ENCODE peak calls at places on chromosomes 16 and 17, in four cellular contexts. W is heart left ventricle, F is ascending aorta, B is aorta. A is an unnamed sample. For H3K36me3, the result is how much of the 10 kb centered on the place peaks cover.

GRCh38 chr17:50882851-50883250 is 16.7 kb upstream of the TOB1 start:
- DNase-seq in W (no peak), F (no peak), B (no peak), A (no peak)

GRCh38 chr17:17515921-17516295 is 19.7 kb upstream of the RASD1 start:
- DNase-seq in W (no peak), F (no peak), B (no peak), A (peak)

GRCh38 chr17:82832411-82832810 is 7.4 kb downstream of the ZNF750 start:
- DNase-seq in W (no peak), F (no peak), B (peak), A (no peak)

GRCh38 chr17:44105483-44105882 is 18.0 kb downstream of the HDAC5 start:
- DNase-seq in W (no peak), F (no peak), B (no peak), A (no peak)

GRCh38 chr17:44345497-44346026 is 460 bp downstream of the GRN start:
- DNase-seq in W (peak), F (no peak), B (peak), A (no peak)

GRCh38 chr17:61739002-61739401 is 124.3 kb downstream of the BRIP1 start:
- DNase-seq in W (no peak), F (no peak), B (no peak), A (no peak)

GRCh38 chr16:17947637-17948036 is 388.9 kb downstream of the NPIPA8 start:
- DNase-seq in W (no peak), F (no peak), B (no peak), A (no peak)

GRCh38 chr16:67024384-67024896 is 4.5 kb upstream of the CBFB start:
- DNase-seq in W (peak), F (no peak), B (no peak), A (no peak)

GRCh38 chr17:57537524-57538410 is 207.3 kb downstream of the CCDC182 start:
- DNase-seq in W (no peak), F (no peak), B (no peak), A (no peak)

GRCh38 chr17:45241315-45242011 is 19.8 kb downstream of the FMNL1 start:
- DNase-seq in W (no peak), F (no peak), B (peak), A (no peak)

GRCh38 chr16:86322283-86322682 is 188.0 kb upstream of the FOXF1 start:
- DNase-seq in W (no peak), F (no peak), B (no peak), A (no peak)

GRCh38 chr17:56676807-56677206 is 83.3 kb downstream of the NOG start:
- DNase-seq in W (no peak), F (no peak), B (no peak), A (no peak)

GRCh38 chr16:14024300-14024699 is 46.8 kb upstream of the MRTFB start:
- DNase-seq in W (no peak), F (no peak), B (no peak), A (no peak)

GRCh38 chr16:19644877-19645276 is 73.2 kb downstream of the KNOP1 start:
- DNase-seq in W (peak), F (no peak), B (no peak), A (no peak)

GRCh38 chr17:57357830-57358426 is 101.6 kb downstream of the MSI2 start:
- DNase-seq in W (no peak), F (no peak), B (no peak), A (no peak)

GRCh38 chr17:28718317-28718672 is 627 bp upstream of the RAB34 start:
- DNase-seq in W (no peak), F (no peak), B (no peak), A (no peak)

GRCh38 chr17:49459401-49459984 is 35.6 kb upstream of the NGFR start:
- DNase-seq in W (no peak), F (no peak), B (no peak), A (no peak)

GRCh38 chr16:11473728-11474127 is 113.0 kb downstream of the LITAF start:
- DNase-seq in W (no peak), F (no peak), B (peak), A (no peak)

GRCh38 chr17:80361495-80362220 is 53.3 kb upstream of the ENDOV start:
- DNase-seq in W (no peak), F (no peak), B (peak), A (no peak)

GRCh38 chr16:735982-736453 is 4.8 kb downstream of the CIAO3 start:
- DNase-seq in W (no peak), F (no peak), B (no peak), A (no peak)

GRCh38 chr17:31105991-31106390 is 11.2 kb downstream of the NF1 start:
- DNase-seq in W (no peak), F (no peak), B (no peak), A (no peak)

GRCh38 chr16:57694191-57694555 is 433 bp upstream of the DRC7 start:
- DNase-seq in W (no peak), F (no peak), B (no peak), A (no peak)

GRCh38 chr16:85335584-85336492 is 223.6 kb upstream of the CIBAR2 start:
- DNase-seq in W (no peak), F (no peak), B (no peak), A (no peak)

GRCh38 chr17:31496097-31496496 is 104.6 kb downstream of the RAB11FIP4 start:
- DNase-seq in W (no peak), F (no peak), B (no peak), A (no peak)

GRCh38 chr16:56041556-56042140 is 149.6 kb upstream of the GNAO1 start:
- DNase-seq in W (peak), F (no peak), B (no peak), A (no peak)

DNA sequence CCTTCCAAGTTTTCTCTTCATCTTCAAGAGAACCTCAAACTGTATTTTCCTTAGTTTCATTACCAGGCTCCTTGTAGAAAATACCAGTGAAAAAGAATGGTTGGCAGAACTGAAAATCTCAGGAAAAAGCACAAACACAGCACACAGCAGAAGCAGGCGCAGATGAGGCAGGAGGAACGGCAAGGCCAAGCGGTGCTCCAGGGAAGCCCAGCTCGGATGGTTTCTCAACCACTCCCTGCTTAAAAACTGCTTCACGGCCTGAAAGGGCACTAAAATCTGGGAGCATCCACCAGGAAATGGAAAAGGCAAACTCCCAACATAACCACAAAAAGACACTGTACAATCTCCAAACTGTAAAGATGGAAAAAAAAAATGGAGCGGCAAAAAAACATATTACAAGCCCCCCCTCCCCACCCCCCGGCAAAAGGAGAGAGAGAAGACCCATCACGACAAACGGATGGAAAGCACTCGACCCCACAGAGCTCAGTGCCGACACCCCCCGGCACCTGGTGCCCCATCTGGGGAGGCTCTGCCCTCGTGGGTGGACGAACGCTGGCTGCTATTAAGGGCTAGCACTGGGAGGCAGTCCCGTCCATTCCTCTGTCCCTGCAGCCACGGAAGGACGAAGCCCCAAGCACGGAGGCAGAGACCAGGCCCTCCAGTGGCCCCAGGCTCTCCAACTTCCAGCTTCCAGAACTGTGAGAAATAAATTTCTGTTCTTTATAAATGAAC is 127.5 kb downstream of the ZNF778 start:
- DNase-seq in W (no peak), F (no peak), B (peak), A (no peak)
- H3K4me3 ChIP-seq in W (peak), F (no peak), B (no peak), A (no peak)

GRCh38 chr17:39777534-39778365 is 40.0 kb downstream of the GRB7 start:
- DNase-seq in W (no peak), F (no peak), B (no peak), A (no peak)
- H3K36me3 ChIP-seq in W (under half), F (under half), B (under half), A (under half)

DNA sequence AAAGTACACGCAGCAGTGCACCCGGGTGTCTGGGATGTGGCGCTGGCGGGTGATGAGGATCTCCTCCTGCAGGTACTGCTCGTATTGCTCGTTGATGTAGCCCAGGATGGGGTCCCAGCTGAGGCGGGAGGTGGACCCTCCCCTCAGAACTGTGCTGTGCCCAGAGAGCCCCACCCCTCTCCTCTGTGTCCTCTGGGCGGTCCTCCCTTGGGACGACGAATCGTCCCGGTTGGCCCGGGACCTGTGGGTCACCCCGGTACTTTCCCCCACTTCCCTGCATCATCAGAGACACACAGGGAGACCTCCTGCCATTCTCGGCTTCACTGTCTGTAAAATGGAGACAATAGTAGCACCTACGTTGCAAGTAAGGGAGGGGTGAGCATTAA is 4.2 kb downstream of the SEPTIN12 start:
- DNase-seq in W (no peak), F (no peak), B (no peak), A (no peak)
- H3K4me3 ChIP-seq in W (no peak), F (no peak), B (no peak), A (no peak)

GRCh38 chr17:81615401-81615930 is 21.4 kb downstream of the NPLOC4 start:
- DNase-seq in W (no peak), F (no peak), B (no peak), A (no peak)
- H3K36me3 ChIP-seq in W (under half), F (under half), B (under half), A (under half)

GRCh38 chr17:41620583-41621434 is 3.6 kb downstream of the KRT17 start:
- DNase-seq in W (no peak), F (no peak), B (peak), A (peak)

GRCh38 chr17:41618341-41619161 is 5.8 kb downstream of the KRT17 start:
- DNase-seq in W (no peak), F (no peak), B (peak), A (no peak)

GRCh38 chr17:41619162-41619933 is 5.0 kb downstream of the KRT17 start:
- DNase-seq in W (no peak), F (no peak), B (peak), A (no peak)

GRCh38 chr17:41624208-41625101 is at the start of gene KRT17:
- DNase-seq in W (no peak), F (no peak), B (peak), A (no peak)

GRCh38 chr17:41621916-41622315 is 2.5 kb downstream of the KRT17 start:
- DNase-seq in W (no peak), F (no peak), B (peak), A (no peak)
- H3K4me3 ChIP-seq in W (no peak), F (no peak), B (no peak), A (no peak)

DNA sequence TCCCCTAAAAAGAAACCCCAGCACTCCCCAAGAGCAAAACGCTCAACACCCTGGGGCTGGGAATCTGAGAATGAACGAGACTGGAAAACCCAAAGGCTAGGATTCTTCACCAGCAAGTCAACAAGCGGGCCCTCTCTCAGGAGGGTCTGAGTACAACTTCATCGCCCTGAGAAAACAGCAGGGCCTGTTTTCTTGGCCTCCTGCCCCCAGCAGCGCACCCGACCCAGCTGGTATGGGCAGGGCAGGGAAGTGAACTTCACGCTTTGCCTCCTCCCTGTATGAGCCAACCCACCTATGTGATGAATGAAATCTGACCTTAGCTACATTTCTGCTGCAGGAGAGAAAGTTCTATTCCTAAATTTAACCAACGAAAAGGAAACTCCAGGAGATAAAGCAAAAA is 11.1 kb downstream of the NUDT16L1 start:
- DNase-seq in W (no peak), F (no peak), B (no peak), A (no peak)
- H3K36me3 ChIP-seq in W (under half), F (half or more), B (under half), A (under half)

GRCh38 chr16:75007443-75007842 is 8.6 kb downstream of the ZNRF1 start:
- DNase-seq in W (no peak), F (no peak), B (no peak), A (no peak)

GRCh38 chr16:75011634-75012307 is 12.9 kb downstream of the ZNRF1 start:
- DNase-seq in W (no peak), F (no peak), B (no peak), A (peak)

GRCh38 chr16:75014318-75014717 is 15.5 kb downstream of the ZNRF1 start:
- DNase-seq in W (no peak), F (no peak), B (no peak), A (no peak)

GRCh38 chr16:75010427-75010826 is 11.6 kb downstream of the ZNRF1 start:
- DNase-seq in W (no peak), F (no peak), B (no peak), A (no peak)

GRCh38 chr16:75012380-75013081 is 13.7 kb downstream of the ZNRF1 start:
- DNase-seq in W (no peak), F (no peak), B (no peak), A (no peak)
- H3K4me3 ChIP-seq in W (peak), F (no peak), B (no peak), A (no peak)

GRCh38 chr17:78125976-78126894 is 2.3 kb downstream of the TMC6 start:
- DNase-seq in W (peak), F (no peak), B (no peak), A (no peak)
- H3K36me3 ChIP-seq in W (under half), F (under half), B (under half), A (under half)

DNA sequence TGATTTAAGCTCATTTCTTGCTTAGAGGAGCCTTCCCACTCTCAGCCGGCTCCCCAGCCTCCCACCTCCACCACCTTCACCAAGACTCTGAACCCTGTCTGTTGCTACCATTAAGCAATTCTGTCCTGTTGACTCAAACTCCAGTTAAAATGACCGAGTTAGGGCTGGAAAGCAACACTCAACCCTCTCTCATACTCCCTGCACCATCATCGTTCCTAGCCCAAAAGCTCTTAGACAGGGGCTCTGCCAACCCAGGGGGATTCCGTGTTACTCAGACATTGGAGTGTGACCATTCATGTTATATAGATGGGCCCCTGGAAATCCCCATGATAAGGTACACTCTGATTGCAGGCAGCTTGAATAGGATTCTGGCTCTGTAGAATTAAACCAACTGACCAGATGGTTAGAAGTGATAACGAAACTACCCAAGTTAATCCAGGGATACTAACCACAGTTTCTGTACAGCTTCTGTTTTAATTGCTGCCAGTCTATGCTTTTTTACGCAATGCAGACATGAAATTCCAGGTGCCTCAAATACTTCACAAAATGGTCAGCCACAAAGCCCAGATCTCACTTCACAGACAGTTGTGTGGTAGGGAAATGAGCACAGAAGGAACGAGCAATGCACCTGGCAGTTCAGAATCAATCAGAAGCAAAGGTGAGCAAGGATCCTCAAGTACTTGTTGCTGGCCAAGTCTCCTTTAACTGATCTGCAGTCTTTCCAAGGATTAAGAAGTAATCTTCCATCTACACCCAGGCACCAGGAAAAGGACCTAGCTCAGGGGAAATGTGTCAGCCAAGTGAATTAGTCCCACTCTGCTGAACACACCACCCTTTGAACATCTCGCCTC is 2.1 kb downstream of the SSTR2 start:
- DNase-seq in W (no peak), F (no peak), B (no peak), A (no peak)
- H3K4me3 ChIP-seq in W (peak), F (peak), B (no peak), A (no peak)

A was measured in BJ.